ENCODE peak calls at places on chromosomes 13 and 19, in eight cellular contexts. D is progenitor cell of endocrine pancreas; U is NCI-H2171 treated with DMSO at 0.1 percent for 48 hours; R is activated naive CD4-positive, alpha-beta T cell; Q is NCI-H1105; C is endothelial cell; W is activated CD4-positive, alpha-beta memory T cell treated with anti-CD3 and anti-CD28 coated beads, Interleukin-2, amount 10 ng/mL, durations not matched to agents 7 days and 5 days; X is coronary artery. A is an unnamed sample.

GRCh38 chr13:42275506-42275905 is 3.6 kb downstream of the AKAP11 start:
- DNase-seq in D (no peak), U (no peak), R (no peak), Q (no peak), C (no peak), W (no peak), X (no peak), A (no peak)

GRCh38 chr13:93843082-93843481 is 616.5 kb downstream of the GPC6 start:
- DNase-seq in D (no peak), U (no peak), R (no peak), Q (no peak), C (no peak), W (no peak), X (no peak), A (no peak)

GRCh38 chr13:100550433-100550832 is 38.2 kb downstream of the GGACT start:
- DNase-seq in D (no peak), U (no peak), R (no peak), Q (no peak), C (no peak), W (no peak), X (peak; percentile 63), A (no peak)

GRCh38 chr13:101272886-101273285 is 143.4 kb downstream of the NALCN start:
- DNase-seq in D (no peak), U (no peak), R (no peak), Q (no peak), C (no peak), W (no peak), X (no peak), A (no peak)

GRCh38 chr19:3771033-3771905 is 759 bp downstream of the RAX2 start:
- DNase-seq in D (no peak), U (no peak), R (no peak), Q (no peak), C (no peak), W (no peak), X (no peak), A (no peak)

GRCh38 chr19:43683905-43684304 is 13.9 kb upstream of the PLAUR start:
- DNase-seq in D (no peak), U (no peak), R (no peak), Q (no peak), C (no peak), W (no peak), X (no peak), A (no peak)

GRCh38 chr19:16141043-16141442 is 2.4 kb upstream of the HSH2D start:
- DNase-seq in D (no peak), U (no peak), R (no peak), Q (no peak), C (no peak), W (peak; percentile 27), X (no peak), A (no peak)

GRCh38 chr19:51824603-51825002 is 29.6 kb downstream of the FPR3 start:
- DNase-seq in D (no peak), U (no peak), R (no peak), Q (no peak), C (no peak), W (no peak), X (no peak), A (no peak)

GRCh38 chr13:34265016-34265692 is 447.2 kb downstream of the RFC3 start:
- DNase-seq in D (no peak), U (no peak), R (no peak), Q (no peak), C (no peak), W (no peak), X (no peak), A (no peak)